ENCODE peak calls at places on chromosome 21, in six cellular contexts. One of them, this sample, is unnamed.

GRCh38 chr21:38945536-38946245 is 140.0 kb downstream of the ETS2 start:
- DNase-seq in GM12865: no peak
- DNase-seq in CD4-positive, alpha-beta T cell: no peak
- DNase-seq in A549: no peak
- DNase-seq in IMR-90: peak; percentile 58
- DNase-seq in cardiac muscle cell: no peak
- DNase-seq in this sample: no peak

GRCh38 chr21:36627242-36627641 is 71.7 kb upstream of the SIM2 start:
- DNase-seq in cardiac muscle cell: no peak
- DNase-seq in CD4-positive, alpha-beta T cell: no peak
- DNase-seq in IMR-90: peak; percentile 41
- DNase-seq in GM12865: no peak
- DNase-seq in A549: no peak
- DNase-seq in this sample: no peak

GRCh38 chr21:20997308-20997632 is 939 bp upstream of the NCAM2 start:
- DNase-seq in IMR-90: no peak
- DNase-seq in GM12865: no peak
- DNase-seq in cardiac muscle cell: peak; percentile 21
- DNase-seq in A549: no peak
- DNase-seq in CD4-positive, alpha-beta T cell: no peak
- DNase-seq in this sample: no peak

GRCh38 chr21:37787456-37787855 is 128.8 kb downstream of the KCNJ6 start:
- DNase-seq in A549: peak; percentile 53
- DNase-seq in CD4-positive, alpha-beta T cell: no peak
- DNase-seq in cardiac muscle cell: no peak
- DNase-seq in GM12865: no peak
- DNase-seq in IMR-90: peak; percentile 93
- DNase-seq in this sample: no peak

GRCh38 chr21:38914531-38915385 is 109.0 kb downstream of the ETS2 start:
- DNase-seq in CD4-positive, alpha-beta T cell: no peak
- DNase-seq in cardiac muscle cell: peak; percentile 53
- DNase-seq in IMR-90: peak; percentile 29
- DNase-seq in GM12865: no peak
- DNase-seq in A549: no peak
- DNase-seq in this sample: no peak

GRCh38 chr21:16942703-16943102 is 570.1 kb upstream of the CXADR start:
- DNase-seq in IMR-90: peak; percentile 17
- DNase-seq in cardiac muscle cell: no peak
- DNase-seq in GM12865: no peak
- DNase-seq in CD4-positive, alpha-beta T cell: no peak
- DNase-seq in A549: peak; percentile 28
- DNase-seq in this sample: no peak

GRCh38 chr21:33127154-33127893 is 57.4 kb downstream of the OLIG1 start:
- DNase-seq in GM12865: peak; percentile 65
- DNase-seq in IMR-90: peak; percentile 65
- DNase-seq in cardiac muscle cell: peak; percentile 81
- DNase-seq in A549: peak; percentile 59
- DNase-seq in CD4-positive, alpha-beta T cell: peak; percentile 46
- DNase-seq in this sample: peak; percentile 77

GRCh38 chr21:28393279-28393678 is 599.4 kb downstream of the LTN1 start:
- DNase-seq in A549: no peak
- DNase-seq in GM12865: peak; percentile 6
- DNase-seq in cardiac muscle cell: no peak
- DNase-seq in IMR-90: peak; percentile 21
- DNase-seq in CD4-positive, alpha-beta T cell: no peak
- DNase-seq in this sample: no peak

GRCh38 chr21:46116846-46117585 is 19.1 kb downstream of the COL6A2 start:
- DNase-seq in IMR-90: no peak
- DNase-seq in cardiac muscle cell: no peak
- DNase-seq in A549: no peak
- DNase-seq in GM12865: no peak
- DNase-seq in CD4-positive, alpha-beta T cell: no peak
- DNase-seq in this sample: no peak

GRCh38 chr21:25402134-25402957 is 204.9 kb downstream of the MRPL39 start:
- DNase-seq in GM12865: no peak
- DNase-seq in cardiac muscle cell: no peak
- DNase-seq in CD4-positive, alpha-beta T cell: no peak
- DNase-seq in A549: no peak
- DNase-seq in IMR-90: no peak
- DNase-seq in this sample: no peak

GRCh38 chr21:40800126-40800525 is 46.8 kb downstream of the DSCAM start:
- DNase-seq in cardiac muscle cell: no peak
- DNase-seq in CD4-positive, alpha-beta T cell: no peak
- DNase-seq in A549: no peak
- DNase-seq in IMR-90: no peak
- DNase-seq in GM12865: no peak
- DNase-seq in this sample: no peak

GRCh38 chr21:21750124-21750825 is 752.1 kb downstream of the NCAM2 start:
- DNase-seq in cardiac muscle cell: no peak
- DNase-seq in A549: no peak
- DNase-seq in CD4-positive, alpha-beta T cell: no peak
- DNase-seq in GM12865: no peak
- DNase-seq in IMR-90: no peak
- DNase-seq in this sample: no peak

GRCh38 chr21:28893687-28894086 is 99.0 kb downstream of the LTN1 start:
- DNase-seq in GM12865: no peak
- DNase-seq in IMR-90: no peak
- DNase-seq in CD4-positive, alpha-beta T cell: no peak
- DNase-seq in cardiac muscle cell: no peak
- DNase-seq in A549: peak; percentile 3
- DNase-seq in this sample: no peak

GRCh38 chr21:22711636-22712035 is 1713.4 kb downstream of the NCAM2 start:
- DNase-seq in A549: no peak
- DNase-seq in CD4-positive, alpha-beta T cell: no peak
- DNase-seq in GM12865: no peak
- DNase-seq in cardiac muscle cell: no peak
- DNase-seq in IMR-90: no peak
- DNase-seq in this sample: no peak

GRCh38 chr21:22575165-22575584 is 1577.0 kb downstream of the NCAM2 start:
- DNase-seq in CD4-positive, alpha-beta T cell: no peak
- DNase-seq in IMR-90: no peak
- DNase-seq in cardiac muscle cell: peak; percentile 52
- DNase-seq in GM12865: no peak
- DNase-seq in A549: no peak
- DNase-seq in this sample: no peak

GRCh38 chr21:18318156-18318555 is 73.5 kb downstream of the CHODL start:
- DNase-seq in IMR-90: no peak
- DNase-seq in A549: no peak
- DNase-seq in cardiac muscle cell: no peak
- DNase-seq in GM12865: no peak
- DNase-seq in CD4-positive, alpha-beta T cell: no peak
- DNase-seq in this sample: no peak

GRCh38 chr21:46189213-46189958 is 5.1 kb upstream of the SPATC1L start:
- DNase-seq in CD4-positive, alpha-beta T cell: no peak
- DNase-seq in A549: no peak
- DNase-seq in GM12865: no peak
- DNase-seq in IMR-90: peak; percentile 58
- DNase-seq in cardiac muscle cell: no peak
- DNase-seq in this sample: no peak

GRCh38 chr21:29230541-29231275 is 68.0 kb upstream of the BACH1 start:
- DNase-seq in A549: no peak
- DNase-seq in IMR-90: no peak
- DNase-seq in GM12865: no peak
- DNase-seq in CD4-positive, alpha-beta T cell: no peak
- DNase-seq in cardiac muscle cell: no peak
- DNase-seq in this sample: no peak

GRCh38 chr21:33244082-33244780 is 14.5 kb downstream of the IFNAR2 start:
- DNase-seq in cardiac muscle cell: no peak
- DNase-seq in A549: no peak
- DNase-seq in GM12865: no peak
- DNase-seq in CD4-positive, alpha-beta T cell: no peak
- DNase-seq in IMR-90: no peak
- DNase-seq in this sample: no peak

GRCh38 chr21:37153193-37153934 is 80.3 kb downstream of the TTC3 start:
- DNase-seq in GM12865: no peak
- DNase-seq in cardiac muscle cell: no peak
- DNase-seq in A549: no peak
- DNase-seq in CD4-positive, alpha-beta T cell: no peak
- DNase-seq in IMR-90: peak; percentile 88
- DNase-seq in this sample: no peak

GRCh38 chr21:36949171-36950141 is 17.0 kb downstream of the HLCS start:
- DNase-seq in IMR-90: no peak
- DNase-seq in GM12865: no peak
- DNase-seq in CD4-positive, alpha-beta T cell: no peak
- DNase-seq in cardiac muscle cell: no peak
- DNase-seq in A549: no peak
- DNase-seq in this sample: no peak

GRCh38 chr21:26118928-26119540 is 51.5 kb downstream of the APP start:
- DNase-seq in cardiac muscle cell: no peak
- DNase-seq in IMR-90: no peak
- DNase-seq in A549: no peak
- DNase-seq in CD4-positive, alpha-beta T cell: no peak
- DNase-seq in GM12865: no peak
- DNase-seq in this sample: no peak

GRCh38 chr21:39001341-39001740 is 181.9 kb downstream of the PSMG1 start:
- DNase-seq in cardiac muscle cell: no peak
- DNase-seq in CD4-positive, alpha-beta T cell: no peak
- DNase-seq in IMR-90: peak; percentile 39
- DNase-seq in GM12865: no peak
- DNase-seq in A549: no peak
- DNase-seq in this sample: no peak

GRCh38 chr21:28993293-28993629 is 584 bp upstream of the LTN1 start:
- DNase-seq in CD4-positive, alpha-beta T cell: no peak
- DNase-seq in GM12865: no peak
- DNase-seq in A549: no peak
- DNase-seq in cardiac muscle cell: no peak
- DNase-seq in IMR-90: no peak
- DNase-seq in this sample: no peak

GRCh38 chr21:27192286-27192685 is 225.4 kb upstream of the ADAMTS5 start:
- DNase-seq in CD4-positive, alpha-beta T cell: no peak
- DNase-seq in cardiac muscle cell: no peak
- DNase-seq in A549: no peak
- DNase-seq in IMR-90: no peak
- DNase-seq in GM12865: no peak
- DNase-seq in this sample: no peak

GRCh38 chr21:46667191-46667734 is 31.8 kb downstream of the PRMT2 start:
- DNase-seq in cardiac muscle cell: peak; percentile 18
- DNase-seq in GM12865: peak; percentile 34
- DNase-seq in A549: peak; percentile 45
- DNase-seq in CD4-positive, alpha-beta T cell: no peak
- DNase-seq in IMR-90: peak; percentile 16
- DNase-seq in this sample: peak; percentile 64

GRCh38 chr21:46096596-46096981 is 1.3 kb upstream of the COL6A2 start:
- DNase-seq in GM12865: no peak
- DNase-seq in cardiac muscle cell: no peak
- DNase-seq in A549: no peak
- DNase-seq in IMR-90: no peak
- DNase-seq in CD4-positive, alpha-beta T cell: no peak
- DNase-seq in this sample: no peak

DNA sequence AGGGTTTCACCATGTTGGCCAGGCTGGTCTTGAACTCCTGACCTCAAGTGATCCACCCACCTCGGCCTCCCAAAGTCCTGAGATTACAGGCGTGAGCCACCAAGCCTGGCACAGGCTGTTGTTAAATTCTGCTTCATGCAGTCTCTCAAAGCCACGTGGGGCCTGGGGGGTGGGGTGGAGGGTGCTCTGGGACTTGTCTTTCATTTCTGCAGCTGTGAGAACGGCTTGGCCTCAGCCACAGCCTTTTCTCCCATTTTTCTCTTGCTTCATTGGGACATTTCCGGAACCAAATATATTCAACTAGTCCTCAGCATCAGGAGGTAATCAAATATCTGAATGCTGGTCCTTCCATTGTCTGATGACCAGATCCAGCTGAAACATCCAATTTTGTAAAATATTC is 27.6 kb upstream of the KCNE2 start:
- DNase-seq in CD4-positive, alpha-beta T cell: no peak
- DNase-seq in GM12865: no peak
- DNase-seq in IMR-90: no peak
- DNase-seq in cardiac muscle cell: no peak
- DNase-seq in A549: no peak
- DNase-seq in this sample: no peak
- TF ChIP-seq CTCF in CD4-positive, alpha-beta T cell: no peak
- TF ChIP-seq CTCF in GM12865: no peak
- TF ChIP-seq CTCF in IMR-90: no peak
- TF ChIP-seq CTCF in cardiac muscle cell: no peak
- TF ChIP-seq CTCF in A549: no peak
- TF ChIP-seq CTCF in this sample: no peak

GRCh38 chr21:43012596-43012995 is 38.2 kb downstream of the PKNOX1 start:
- DNase-seq in IMR-90: peak; percentile 58
- DNase-seq in A549: no peak
- DNase-seq in cardiac muscle cell: no peak
- DNase-seq in CD4-positive, alpha-beta T cell: no peak
- DNase-seq in GM12865: no peak
- DNase-seq in this sample: no peak
- TF ChIP-seq CTCF in IMR-90: no peak
- TF ChIP-seq CTCF in A549: no peak
- TF ChIP-seq CTCF in cardiac muscle cell: no peak
- TF ChIP-seq CTCF in CD4-positive, alpha-beta T cell: no peak
- TF ChIP-seq CTCF in GM12865: no peak
- TF ChIP-seq CTCF in this sample: no peak

GRCh38 chr21:43727571-43728466 is 8.9 kb downstream of the PDXK start:
- DNase-seq in IMR-90: peak; percentile 22
- DNase-seq in CD4-positive, alpha-beta T cell: no peak
- DNase-seq in GM12865: peak; percentile 28
- DNase-seq in cardiac muscle cell: no peak
- DNase-seq in A549: peak; percentile 65
- DNase-seq in this sample: no peak
- TF ChIP-seq CTCF in IMR-90: no peak
- TF ChIP-seq CTCF in CD4-positive, alpha-beta T cell: no peak
- TF ChIP-seq CTCF in GM12865: no peak
- TF ChIP-seq CTCF in cardiac muscle cell: peak; percentile 13
- TF ChIP-seq CTCF in A549: peak; percentile 35
- TF ChIP-seq CTCF in this sample: no peak

GRCh38 chr21:44873356-44874239 is at the start of gene PTTG1IP:
- DNase-seq in GM12865: peak; percentile 99
- DNase-seq in A549: peak; percentile 95
- DNase-seq in cardiac muscle cell: peak; percentile 99
- DNase-seq in CD4-positive, alpha-beta T cell: peak; percentile 99
- DNase-seq in IMR-90: peak; percentile 94
- DNase-seq in this sample: peak; percentile 100

GRCh38 chr21:44874497-44875331 is 1.2 kb upstream of the PTTG1IP start:
- DNase-seq in cardiac muscle cell: peak; percentile 17
- DNase-seq in IMR-90: no peak
- DNase-seq in A549: no peak
- DNase-seq in CD4-positive, alpha-beta T cell: peak; percentile 17
- DNase-seq in GM12865: peak; percentile 57
- DNase-seq in this sample: no peak

GRCh38 chr21:44876849-44877575 is 3.5 kb upstream of the PTTG1IP start:
- DNase-seq in IMR-90: no peak
- DNase-seq in CD4-positive, alpha-beta T cell: no peak
- DNase-seq in GM12865: no peak
- DNase-seq in A549: no peak
- DNase-seq in cardiac muscle cell: no peak
- DNase-seq in this sample: no peak

GRCh38 chr21:44874240-44874496 is 678 bp upstream of the PTTG1IP start:
- DNase-seq in A549: no peak
- DNase-seq in CD4-positive, alpha-beta T cell: no peak
- DNase-seq in GM12865: no peak
- DNase-seq in cardiac muscle cell: no peak
- DNase-seq in IMR-90: no peak
- DNase-seq in this sample: no peak

DNA sequence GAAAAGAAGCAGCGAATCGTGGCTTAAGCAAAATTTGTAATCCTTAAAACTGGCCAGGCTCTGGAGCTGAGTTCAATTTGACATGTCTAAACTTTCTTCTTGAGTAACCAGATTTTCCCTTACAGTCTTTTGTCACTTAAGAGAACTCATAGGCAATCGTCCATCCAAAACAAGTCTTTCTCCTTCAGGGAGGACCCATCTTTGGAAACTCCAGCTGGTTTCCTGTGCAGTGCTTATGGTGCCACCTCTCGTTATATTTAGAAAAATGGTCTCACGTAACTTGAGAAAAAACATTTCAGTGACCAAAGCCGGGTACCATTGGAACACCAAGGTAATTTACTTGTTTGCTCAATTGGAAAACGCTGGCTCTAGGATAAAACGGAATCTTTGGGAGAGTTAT is 1.9 kb upstream of the PTTG1IP start:
- DNase-seq in GM12865: peak; percentile 59
- DNase-seq in IMR-90: peak; percentile 22
- DNase-seq in cardiac muscle cell: no peak
- DNase-seq in CD4-positive, alpha-beta T cell: no peak
- DNase-seq in A549: peak; percentile 40
- DNase-seq in this sample: no peak
- TF ChIP-seq CTCF in GM12865: no peak
- TF ChIP-seq CTCF in IMR-90: no peak
- TF ChIP-seq CTCF in cardiac muscle cell: peak; percentile 24
- TF ChIP-seq CTCF in CD4-positive, alpha-beta T cell: peak; percentile 51
- TF ChIP-seq CTCF in A549: no peak
- TF ChIP-seq CTCF in this sample: no peak

This sample was measured in GM20000.